ENCODE peak calls at places on chromosomes 2 and 18, in nine cellular contexts. J, L, K, Q, Y, E, A, Z and T are unnamed samples.
A peak's percentile ranks its signal among the peaks of the same experiment; 100 is the strongest.

GRCh38 chr2:64610456-64610855 is 43.3 kb downstream of the SERTAD2 start:
- DNase-seq in Q (no peak), A (no peak), Z (no peak), K (no peak), J (no peak), Y (no peak), E (no peak), L (no peak), T (no peak)

GRCh38 chr2:233354971-233355574 is 779 bp downstream of the DGKD start:
- DNase-seq in L (peak; percentile 48), Q (peak; percentile 64), E (peak; percentile 88), J (peak; percentile 25), Z (peak; percentile 18), A (peak; percentile 59), K (peak; percentile 64), Y (no peak), T (peak; percentile 21)

GRCh38 chr2:37400041-37400440 is 55.6 kb downstream of the QPCT start:
- DNase-seq in K (no peak), J (no peak), Y (no peak), A (no peak), L (no peak), E (no peak), Z (no peak), Q (no peak), T (no peak)

GRCh38 chr2:60440761-60441160 is 112.7 kb downstream of the BCL11A start:
- DNase-seq in L (no peak), A (no peak), J (no peak), Q (no peak), Z (no peak), K (no peak), Y (no peak), E (no peak), T (no peak)

GRCh38 chr2:218387369-218388194 is 5.5 kb downstream of the SLC11A1 start:
- DNase-seq in L (peak; percentile 72), K (peak; percentile 62), J (peak; percentile 57), Z (no peak), A (peak; percentile 85), Q (peak; percentile 94), E (peak; percentile 85), Y (no peak), T (peak; percentile 96)

GRCh38 chr18:22441638-22442037 is 23.9 kb upstream of the CTAGE1 start:
- DNase-seq in J (no peak), Z (no peak), Y (no peak), L (no peak), Q (no peak), K (no peak), E (no peak), A (no peak), T (no peak)

GRCh38 chr18:27839141-27839540 is 337.8 kb downstream of the CDH2 start:
- DNase-seq in L (no peak), Q (no peak), Z (peak; percentile 21), K (no peak), Y (no peak), E (no peak), J (no peak), A (no peak), T (peak; percentile 35)

GRCh38 chr2:36820942-36821605 is 124.6 kb downstream of the VIT start:
- DNase-seq in J (no peak), Y (no peak), A (no peak), Q (peak; percentile 32), L (no peak), Z (no peak), E (no peak), K (no peak), T (no peak)

GRCh38 chr2:46431481-46432235 is 47.7 kb upstream of the TMEM247 start:
- DNase-seq in K (peak; percentile 45), L (no peak), Y (no peak), Z (no peak), J (no peak), Q (no peak), A (no peak), E (no peak), T (no peak)

GRCh38 chr2:1407950-1408695 is 5.1 kb upstream of the TPO start:
- DNase-seq in E (no peak), Q (no peak), Y (no peak), J (no peak), K (no peak), Z (no peak), A (no peak), L (no peak), T (no peak)

GRCh38 chr2:12674644-12675328 is 42.0 kb upstream of the TRIB2 start:
- DNase-seq in J (no peak), E (no peak), L (no peak), Y (no peak), K (no peak), A (no peak), Q (no peak), Z (no peak), T (no peak)